ENCODE peak calls at places on chromosome 7, in five cellular contexts. One of them, this sample, is unnamed.

GRCh38 chr7:75663302-75663907 is 75.3 kb downstream of the HIP1 start:
- DNase-seq in fibroblast of mammary gland: peak; percentile 29
- DNase-seq in brain microvascular endothelial cell: no peak
- DNase-seq in AG04450: no peak
- DNase-seq in cardiac muscle cell: no peak
- DNase-seq in this sample: no peak

GRCh38 chr7:157718303-157719007 is 381.7 kb downstream of the DNAJB6 start:
- DNase-seq in brain microvascular endothelial cell: no peak
- DNase-seq in cardiac muscle cell: no peak
- DNase-seq in AG04450: no peak
- DNase-seq in fibroblast of mammary gland: no peak
- DNase-seq in this sample: no peak

GRCh38 chr7:74495112-74495880 is 41.6 kb downstream of the GTF2IRD1 start:
- DNase-seq in fibroblast of mammary gland: no peak
- DNase-seq in cardiac muscle cell: no peak
- DNase-seq in AG04450: no peak
- DNase-seq in brain microvascular endothelial cell: no peak
- DNase-seq in this sample: no peak

GRCh38 chr7:24881622-24882021 is 98.4 kb downstream of the OSBPL3 start:
- DNase-seq in brain microvascular endothelial cell: no peak
- DNase-seq in cardiac muscle cell: no peak
- DNase-seq in AG04450: no peak
- DNase-seq in fibroblast of mammary gland: no peak
- DNase-seq in this sample: no peak

GRCh38 chr7:44977956-44978355 is 859 bp downstream of the MYO1G start:
- DNase-seq in brain microvascular endothelial cell: no peak
- DNase-seq in fibroblast of mammary gland: no peak
- DNase-seq in cardiac muscle cell: no peak
- DNase-seq in AG04450: no peak
- DNase-seq in this sample: no peak

GRCh38 chr7:156537006-156537405 is 103.6 kb upstream of the RNF32 start:
- DNase-seq in brain microvascular endothelial cell: no peak
- DNase-seq in AG04450: no peak
- DNase-seq in cardiac muscle cell: no peak
- DNase-seq in fibroblast of mammary gland: no peak
- DNase-seq in this sample: no peak

GRCh38 chr7:156935250-156935649 is 14.3 kb upstream of the NOM1 start:
- DNase-seq in brain microvascular endothelial cell: no peak
- DNase-seq in AG04450: no peak
- DNase-seq in cardiac muscle cell: no peak
- DNase-seq in fibroblast of mammary gland: peak; percentile 27
- DNase-seq in this sample: no peak

GRCh38 chr7:85750454-85750949 is 563.6 kb upstream of the SEMA3D start:
- DNase-seq in cardiac muscle cell: peak; percentile 68
- DNase-seq in fibroblast of mammary gland: peak; percentile 41
- DNase-seq in AG04450: no peak
- DNase-seq in brain microvascular endothelial cell: peak; percentile 35
- DNase-seq in this sample: no peak

GRCh38 chr7:28556671-28557070 is 144.4 kb downstream of the CREB5 start:
- DNase-seq in brain microvascular endothelial cell: no peak
- DNase-seq in AG04450: no peak
- DNase-seq in fibroblast of mammary gland: no peak
- DNase-seq in cardiac muscle cell: no peak
- DNase-seq in this sample: no peak

GRCh38 chr7:1813394-1814088 is 143.5 kb downstream of the ELFN1 start:
- DNase-seq in brain microvascular endothelial cell: no peak
- DNase-seq in fibroblast of mammary gland: no peak
- DNase-seq in cardiac muscle cell: no peak
- DNase-seq in AG04450: no peak
- DNase-seq in this sample: no peak

GRCh38 chr7:109437957-109438356 is 868.3 kb downstream of the DNAJB9 start:
- DNase-seq in brain microvascular endothelial cell: no peak
- DNase-seq in fibroblast of mammary gland: no peak
- DNase-seq in AG04450: no peak
- DNase-seq in cardiac muscle cell: no peak
- DNase-seq in this sample: no peak
- H3K4me3 ChIP-seq in brain microvascular endothelial cell: no peak overlapping the region
- H3K4me3 ChIP-seq in fibroblast of mammary gland: no peak overlapping the region
- H3K4me3 ChIP-seq in AG04450: no peak overlapping the region
- H3K4me3 ChIP-seq in cardiac muscle cell: no peak overlapping the region
- H3K4me3 ChIP-seq in this sample: no peak overlapping the region

GRCh38 chr7:127578036-127578684 is 7.2 kb downstream of the GCC1 start:
- DNase-seq in cardiac muscle cell: peak; percentile 26
- DNase-seq in fibroblast of mammary gland: peak; percentile 81
- DNase-seq in brain microvascular endothelial cell: peak; percentile 20
- DNase-seq in AG04450: peak; percentile 18
- DNase-seq in this sample: no peak
- TF ChIP-seq CTCF in cardiac muscle cell: peak; percentile 18
- TF ChIP-seq CTCF in fibroblast of mammary gland: peak; percentile 44
- TF ChIP-seq CTCF in brain microvascular endothelial cell: peak; percentile 46
- TF ChIP-seq CTCF in AG04450: peak; percentile 47
- TF ChIP-seq CTCF in this sample: peak; percentile 25

DNA sequence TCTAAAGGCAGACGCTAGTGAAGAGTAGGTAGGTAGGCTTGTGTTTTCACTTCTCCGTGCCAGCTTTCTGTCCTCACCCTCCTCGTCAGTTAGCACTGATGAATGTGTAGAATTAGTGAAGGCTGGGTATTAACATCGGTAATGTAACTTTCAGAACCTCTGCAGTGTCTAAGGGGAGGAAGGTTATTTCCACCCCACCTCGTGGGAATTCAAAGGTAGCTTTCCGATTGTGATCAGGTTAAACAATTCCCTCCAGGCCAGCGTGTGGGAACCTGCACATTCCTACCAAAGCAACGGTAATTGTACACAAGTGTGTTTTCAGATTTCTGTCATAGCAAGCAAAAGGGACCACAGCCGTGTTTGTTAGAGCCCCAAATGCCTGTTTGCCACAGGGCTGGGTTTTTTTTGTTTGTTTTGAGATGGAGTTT is 405.0 kb upstream of the GALNT17 start:
- DNase-seq in brain microvascular endothelial cell: no peak
- DNase-seq in cardiac muscle cell: no peak
- DNase-seq in AG04450: no peak
- DNase-seq in fibroblast of mammary gland: no peak
- DNase-seq in this sample: no peak
- H3K4me3 ChIP-seq in brain microvascular endothelial cell: no peak overlapping the region
- H3K4me3 ChIP-seq in cardiac muscle cell: no peak overlapping the region
- H3K4me3 ChIP-seq in AG04450: no peak overlapping the region
- H3K4me3 ChIP-seq in fibroblast of mammary gland: no peak overlapping the region
- H3K4me3 ChIP-seq in this sample: no peak overlapping the region

DNA sequence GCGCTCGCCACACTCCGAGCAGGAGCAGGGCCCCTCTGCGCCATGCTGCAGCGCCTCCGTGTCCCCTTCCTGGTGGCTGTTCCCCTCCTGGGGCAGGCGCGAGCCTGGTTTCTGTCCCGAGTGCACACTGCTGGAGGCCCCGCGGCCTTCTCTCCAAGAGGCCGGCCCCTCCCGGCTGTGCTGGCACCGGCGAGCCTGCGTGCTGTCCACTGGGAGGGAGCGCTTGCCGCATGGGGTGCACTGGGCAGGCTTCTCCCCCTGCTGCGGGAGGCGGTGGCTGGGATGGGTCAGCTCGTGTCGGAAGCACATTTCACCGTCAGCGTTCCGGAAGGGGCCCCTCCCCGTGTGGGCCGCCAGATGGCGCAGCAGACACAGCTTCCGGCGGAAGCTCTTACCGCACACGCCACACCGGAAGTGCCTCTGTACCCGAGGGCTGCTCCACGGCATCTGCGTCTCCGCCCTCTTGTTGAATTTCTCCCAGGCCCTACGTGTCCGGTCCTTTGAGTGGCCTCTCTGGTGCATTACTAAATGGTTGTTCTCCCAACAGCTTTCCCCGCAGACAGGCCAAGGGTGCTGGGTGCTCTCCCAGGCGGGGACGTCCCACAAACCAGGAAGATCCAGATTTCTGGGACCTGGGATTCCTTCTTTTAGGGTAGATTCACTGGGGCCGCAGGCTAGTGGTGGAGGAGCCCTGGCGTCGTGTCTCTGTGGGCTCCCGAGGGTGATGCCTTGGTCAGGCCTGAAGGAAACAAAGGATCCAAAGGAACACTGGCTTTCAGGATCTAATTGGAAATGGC is 18.7 kb downstream of the ZNF786 start:
- DNase-seq in cardiac muscle cell: no peak
- DNase-seq in brain microvascular endothelial cell: no peak
- DNase-seq in fibroblast of mammary gland: peak; percentile 9
- DNase-seq in AG04450: no peak
- DNase-seq in this sample: no peak
- TF ChIP-seq CTCF in cardiac muscle cell: peak; percentile 10
- TF ChIP-seq CTCF in brain microvascular endothelial cell: peak; percentile 34
- TF ChIP-seq CTCF in fibroblast of mammary gland: no peak
- TF ChIP-seq CTCF in AG04450: peak; percentile 3
- TF ChIP-seq CTCF in this sample: peak; percentile 21

DNA sequence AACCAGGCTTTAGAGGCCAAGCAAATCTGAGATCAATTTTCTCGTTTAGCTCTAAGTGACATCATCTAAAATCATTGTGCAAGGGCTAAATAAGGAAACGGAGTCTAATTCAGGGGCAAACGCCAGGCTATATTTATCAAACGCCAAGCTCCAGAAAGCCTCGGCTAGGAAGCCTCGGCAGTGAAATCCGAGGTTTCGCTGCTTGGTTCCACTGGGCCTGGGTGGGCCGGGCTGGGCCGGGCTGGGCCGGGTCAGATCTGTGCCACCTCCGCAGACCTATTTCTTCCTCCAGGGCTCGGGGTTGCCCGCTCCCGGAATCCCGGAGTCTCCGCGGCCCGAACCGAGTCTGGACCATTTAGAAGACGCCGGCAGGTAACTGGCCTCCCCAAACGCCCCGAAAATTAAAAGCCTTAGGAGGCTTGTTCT is 459 bp upstream of the FEZF1 start:
- DNase-seq in AG04450: no peak
- DNase-seq in fibroblast of mammary gland: peak; percentile 51
- DNase-seq in brain microvascular endothelial cell: no peak
- DNase-seq in cardiac muscle cell: no peak
- DNase-seq in this sample: no peak
- H3K4me3 ChIP-seq in AG04450: no peak overlapping the region
- H3K4me3 ChIP-seq in fibroblast of mammary gland: peak overlapping the region; percentile 1
- H3K4me3 ChIP-seq in brain microvascular endothelial cell: no peak overlapping the region
- H3K4me3 ChIP-seq in cardiac muscle cell: peak overlapping the region; percentile 20
- H3K4me3 ChIP-seq in this sample: no peak overlapping the region

GRCh38 chr7:141431143-141431479 is 120.1 kb upstream of the AGK start:
- DNase-seq in AG04450: no peak
- DNase-seq in fibroblast of mammary gland: no peak
- DNase-seq in cardiac muscle cell: no peak
- DNase-seq in brain microvascular endothelial cell: no peak
- DNase-seq in this sample: no peak

GRCh38 chr7:141430426-141431142 is 120.6 kb upstream of the AGK start:
- DNase-seq in cardiac muscle cell: no peak
- DNase-seq in brain microvascular endothelial cell: no peak
- DNase-seq in fibroblast of mammary gland: no peak
- DNase-seq in AG04450: no peak
- DNase-seq in this sample: no peak

GRCh38 chr7:141436676-141437075 is 114.5 kb upstream of the AGK start:
- DNase-seq in fibroblast of mammary gland: no peak
- DNase-seq in brain microvascular endothelial cell: no peak
- DNase-seq in AG04450: no peak
- DNase-seq in cardiac muscle cell: no peak
- DNase-seq in this sample: no peak

GRCh38 chr7:141433698-141434097 is 117.5 kb upstream of the AGK start:
- DNase-seq in brain microvascular endothelial cell: no peak
- DNase-seq in fibroblast of mammary gland: no peak
- DNase-seq in cardiac muscle cell: no peak
- DNase-seq in AG04450: no peak
- DNase-seq in this sample: no peak
- TF ChIP-seq CTCF in brain microvascular endothelial cell: no peak
- TF ChIP-seq CTCF in fibroblast of mammary gland: no peak
- TF ChIP-seq CTCF in cardiac muscle cell: no peak
- TF ChIP-seq CTCF in AG04450: no peak
- TF ChIP-seq CTCF in this sample: no peak

DNA sequence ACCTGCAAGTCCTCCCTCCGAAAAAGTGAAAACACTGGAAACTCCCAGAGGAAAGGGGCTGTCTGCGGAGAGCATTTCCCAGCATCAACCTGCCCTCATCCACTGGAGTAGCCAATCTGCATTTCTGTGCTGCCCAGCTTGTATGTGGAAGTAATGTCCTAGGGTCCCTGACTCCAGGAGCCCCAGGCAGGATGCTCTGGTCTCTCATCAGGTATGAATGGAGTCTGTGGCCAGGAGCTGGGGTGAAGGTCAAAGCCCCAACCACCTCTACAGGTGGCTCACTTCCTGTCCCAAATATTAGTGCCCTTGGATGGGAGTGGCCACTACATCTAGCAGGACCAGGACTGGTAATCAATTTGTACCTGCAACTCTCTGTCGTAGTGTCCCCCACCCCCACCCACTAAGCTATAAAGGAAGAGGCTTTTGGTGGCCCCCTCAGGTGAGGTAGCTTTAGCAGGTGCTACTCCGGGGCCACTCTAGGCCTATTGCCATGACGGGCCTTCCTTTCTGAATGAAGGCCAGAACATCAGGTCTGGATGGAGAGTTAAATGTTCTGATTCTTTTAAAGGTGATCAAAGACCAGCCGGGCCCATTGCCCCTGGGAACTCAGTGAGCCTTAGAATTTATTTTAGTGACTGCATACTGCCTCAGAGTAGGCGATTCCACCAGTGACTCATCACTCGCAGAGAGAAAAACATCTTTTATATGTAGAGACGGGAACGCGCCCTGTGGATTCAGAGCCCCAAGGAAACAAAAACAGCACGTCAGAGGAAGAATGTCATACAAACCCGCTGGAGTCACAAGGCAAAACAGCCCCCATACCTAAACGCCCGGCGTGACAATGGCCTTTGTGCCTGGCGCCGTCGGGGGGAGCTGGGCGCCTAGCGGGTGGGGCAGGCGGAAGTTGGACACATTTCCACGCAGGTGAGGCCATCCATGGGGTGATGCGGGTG is 13.0 kb downstream of the EN2 start:
- DNase-seq in fibroblast of mammary gland: peak; percentile 25
- DNase-seq in brain microvascular endothelial cell: no peak
- DNase-seq in AG04450: no peak
- DNase-seq in cardiac muscle cell: no peak
- DNase-seq in this sample: no peak
- H3K4me3 ChIP-seq in fibroblast of mammary gland: no peak overlapping the region
- H3K4me3 ChIP-seq in brain microvascular endothelial cell: no peak overlapping the region
- H3K4me3 ChIP-seq in AG04450: no peak overlapping the region
- H3K4me3 ChIP-seq in cardiac muscle cell: no peak overlapping the region
- H3K4me3 ChIP-seq in this sample: no peak overlapping the region